ENCODE peak calls at places on chromosome 2, in four cellular contexts. One of them, this sample, is unnamed.

GRCh38 chr2:178297091-178297411 is 102.7 kb downstream of the OSBPL6 start:
- DNase-seq in bronchial epithelial cell: no peak
- DNase-seq in cardiac muscle cell: no peak
- DNase-seq in CD4-positive, alpha-beta memory T cell: no peak
- DNase-seq in this sample: no peak

GRCh38 chr2:31112544-31112943 is 25.7 kb downstream of the GALNT14 start:
- DNase-seq in cardiac muscle cell: no peak
- DNase-seq in CD4-positive, alpha-beta memory T cell: no peak
- DNase-seq in bronchial epithelial cell: no peak
- DNase-seq in this sample: no peak

GRCh38 chr2:218323526-218324472 is 31.5 kb upstream of the TMBIM1 start:
- DNase-seq in cardiac muscle cell: peak; percentile 92
- DNase-seq in CD4-positive, alpha-beta memory T cell: no peak
- DNase-seq in bronchial epithelial cell: peak; percentile 45
- DNase-seq in this sample: no peak

GRCh38 chr2:213315168-213315876 is 31.1 kb downstream of the SPAG16 start:
- DNase-seq in CD4-positive, alpha-beta memory T cell: no peak
- DNase-seq in cardiac muscle cell: no peak
- DNase-seq in bronchial epithelial cell: no peak
- DNase-seq in this sample: no peak

GRCh38 chr2:12119841-12120240 is 373.4 kb downstream of the LPIN1 start:
- DNase-seq in cardiac muscle cell: peak; percentile 26
- DNase-seq in CD4-positive, alpha-beta memory T cell: no peak
- DNase-seq in bronchial epithelial cell: peak; percentile 49
- DNase-seq in this sample: no peak

GRCh38 chr2:241777167-241777685 is 604 bp downstream of the GAL3ST2 start:
- DNase-seq in cardiac muscle cell: no peak
- DNase-seq in bronchial epithelial cell: no peak
- DNase-seq in CD4-positive, alpha-beta memory T cell: no peak
- DNase-seq in this sample: no peak

GRCh38 chr2:214069254-214069653 is 341.6 kb upstream of the VWC2L start:
- DNase-seq in bronchial epithelial cell: peak; percentile 93
- DNase-seq in cardiac muscle cell: peak; percentile 82
- DNase-seq in CD4-positive, alpha-beta memory T cell: no peak
- DNase-seq in this sample: peak; percentile 35

GRCh38 chr2:241843321-241844065 is 15.2 kb downstream of the PDCD1 start:
- DNase-seq in cardiac muscle cell: no peak
- DNase-seq in CD4-positive, alpha-beta memory T cell: no peak
- DNase-seq in bronchial epithelial cell: no peak
- DNase-seq in this sample: no peak

GRCh38 chr2:105917216-105917615 is 172.5 kb downstream of the NCK2 start:
- DNase-seq in CD4-positive, alpha-beta memory T cell: no peak
- DNase-seq in cardiac muscle cell: peak; percentile 37
- DNase-seq in bronchial epithelial cell: no peak
- DNase-seq in this sample: no peak

GRCh38 chr2:196725882-196726281 is 73.6 kb downstream of the GTF3C3 start:
- DNase-seq in CD4-positive, alpha-beta memory T cell: peak; percentile 4
- DNase-seq in cardiac muscle cell: no peak
- DNase-seq in bronchial epithelial cell: no peak
- DNase-seq in this sample: no peak

DNA sequence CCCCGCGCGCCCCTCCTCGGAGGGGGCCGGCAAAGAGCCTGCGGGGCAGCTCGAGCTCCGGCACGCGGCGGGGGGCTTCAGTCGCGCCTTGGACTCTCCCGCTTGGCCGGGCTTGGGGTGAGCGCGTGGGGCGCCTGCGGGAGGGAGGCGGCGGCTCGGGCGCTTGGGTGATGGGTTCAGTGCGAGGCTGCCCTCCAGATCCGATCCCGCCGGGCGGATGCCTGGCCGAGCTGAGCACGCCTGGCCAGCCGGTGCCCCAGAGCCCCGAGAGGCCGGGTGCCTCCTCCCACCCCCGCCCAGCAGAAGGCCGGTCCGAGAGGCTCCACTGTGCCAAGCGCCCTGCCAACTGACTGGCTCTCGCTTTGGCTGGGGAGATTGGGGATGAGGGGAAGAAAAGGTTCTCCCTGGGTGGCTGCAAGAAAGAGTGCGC is 276 bp upstream of the NXPH2 start:
- DNase-seq in CD4-positive, alpha-beta memory T cell: no peak
- DNase-seq in cardiac muscle cell: no peak
- DNase-seq in bronchial epithelial cell: no peak
- DNase-seq in this sample: no peak
- H3K4me3 ChIP-seq in CD4-positive, alpha-beta memory T cell: no peak overlapping the region
- H3K4me3 ChIP-seq in cardiac muscle cell: peak overlapping the region; percentile 50
- H3K4me3 ChIP-seq in bronchial epithelial cell: no peak overlapping the region
- H3K4me3 ChIP-seq in this sample: no peak overlapping the region

DNA sequence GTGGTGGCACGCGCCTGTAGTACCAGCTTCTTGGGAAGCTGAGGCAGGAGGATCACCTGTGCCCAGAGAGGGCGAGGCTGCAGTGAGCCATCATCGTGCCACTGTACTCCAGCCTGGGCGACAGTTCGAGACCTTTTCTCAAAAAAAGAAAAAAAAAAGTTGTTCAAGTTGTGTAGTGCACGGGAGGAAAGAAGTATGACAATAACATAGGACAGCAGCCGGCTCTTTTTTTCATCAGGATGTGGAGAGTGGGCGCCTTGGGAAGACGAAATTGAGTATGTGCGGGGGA is 36.5 kb downstream of the PCBP1 start:
- DNase-seq in bronchial epithelial cell: no peak
- DNase-seq in cardiac muscle cell: no peak
- DNase-seq in CD4-positive, alpha-beta memory T cell: no peak
- DNase-seq in this sample: no peak
- H3K4me3 ChIP-seq in bronchial epithelial cell: peak overlapping the region; percentile 61
- H3K4me3 ChIP-seq in cardiac muscle cell: peak overlapping the region; percentile 30
- H3K4me3 ChIP-seq in CD4-positive, alpha-beta memory T cell: peak overlapping the region; percentile 100
- H3K4me3 ChIP-seq in this sample: no peak overlapping the region

DNA sequence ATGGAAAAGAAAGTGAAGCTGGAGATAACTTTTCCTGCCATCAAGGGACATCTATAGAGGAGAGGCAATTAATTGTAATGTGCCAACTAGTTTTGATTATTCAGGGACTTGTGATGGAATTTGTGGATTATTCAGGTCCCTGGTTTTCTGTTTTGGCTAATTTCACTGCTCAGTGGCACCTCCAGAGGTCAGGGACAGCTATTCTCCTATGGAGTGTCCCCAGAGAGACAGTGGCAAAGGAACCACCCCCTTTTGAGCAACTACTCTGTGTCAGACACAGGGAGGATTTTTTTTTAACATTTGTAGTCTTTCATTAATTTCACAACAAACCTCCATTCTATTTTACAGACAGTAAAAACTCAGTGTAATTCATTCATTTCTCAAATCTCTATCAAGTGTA is 206.0 kb upstream of the SPRED2 start:
- DNase-seq in bronchial epithelial cell: no peak
- DNase-seq in cardiac muscle cell: no peak
- DNase-seq in CD4-positive, alpha-beta memory T cell: no peak
- DNase-seq in this sample: no peak
- H3K4me3 ChIP-seq in bronchial epithelial cell: no peak overlapping the region
- H3K4me3 ChIP-seq in cardiac muscle cell: no peak overlapping the region
- H3K4me3 ChIP-seq in CD4-positive, alpha-beta memory T cell: no peak overlapping the region
- H3K4me3 ChIP-seq in this sample: no peak overlapping the region

DNA sequence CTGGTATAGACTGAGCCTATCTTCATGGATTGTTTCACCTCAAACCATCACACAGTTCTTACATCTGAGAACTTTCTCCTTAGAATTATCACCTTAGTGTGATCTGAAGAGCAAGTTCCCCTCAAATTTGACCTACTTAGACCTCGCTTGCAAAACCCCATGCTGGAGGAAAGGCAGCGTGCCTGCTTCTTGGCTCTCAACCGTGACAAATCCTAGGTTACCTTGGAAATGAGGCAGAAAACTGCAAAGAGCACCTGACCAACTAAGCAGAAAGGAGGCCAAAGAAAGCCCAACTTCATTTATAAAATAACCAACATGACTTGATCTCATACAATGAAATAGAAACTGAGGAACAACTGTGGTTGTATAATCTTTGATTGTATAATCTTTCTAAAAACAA is 146.4 kb downstream of the RAB3GAP1 start:
- DNase-seq in bronchial epithelial cell: no peak
- DNase-seq in CD4-positive, alpha-beta memory T cell: no peak
- DNase-seq in cardiac muscle cell: no peak
- DNase-seq in this sample: no peak
- H3K4me3 ChIP-seq in bronchial epithelial cell: no peak overlapping the region
- H3K4me3 ChIP-seq in CD4-positive, alpha-beta memory T cell: no peak overlapping the region
- H3K4me3 ChIP-seq in cardiac muscle cell: no peak overlapping the region
- H3K4me3 ChIP-seq in this sample: no peak overlapping the region

GRCh38 chr2:29229640-29230039 is 114.4 kb downstream of the CLIP4 start:
- DNase-seq in CD4-positive, alpha-beta memory T cell: no peak
- DNase-seq in bronchial epithelial cell: no peak
- DNase-seq in cardiac muscle cell: no peak
- DNase-seq in this sample: no peak
- H3K4me3 ChIP-seq in CD4-positive, alpha-beta memory T cell: no peak overlapping the region
- H3K4me3 ChIP-seq in bronchial epithelial cell: no peak overlapping the region
- H3K4me3 ChIP-seq in cardiac muscle cell: no peak overlapping the region
- H3K4me3 ChIP-seq in this sample: no peak overlapping the region